ENCODE peak calls at places on chromosomes 3 and 15, in eight cellular contexts. L is GM12865, P is NB4, F is GM23338, W is transverse colon, O is upper lobe of right lung, J is ovary, V is GM12864. Z is an unnamed sample.

GRCh38 chr3:168467085-168467714 is 371.5 kb upstream of the GOLIM4 start:
- DNase-seq in V (peak), P (peak), O (no peak), F (peak), W (no peak), J (no peak), L (peak), Z (no peak)

GRCh38 chr15:40097096-40097967 is 11.3 kb downstream of the BMF start:
- DNase-seq in P (peak), V (no peak), W (no peak), F (no peak), L (peak), J (no peak), O (no peak), Z (no peak)

GRCh38 chr3:9156604-9157003 is 92.8 kb downstream of the SRGAP3 start:
- DNase-seq in P (no peak), W (no peak), O (no peak), L (no peak), J (no peak), V (no peak), F (no peak), Z (no peak)

GRCh38 chr3:9782777-9783176 is 9.5 kb downstream of the TADA3 start:
- DNase-seq in P (peak), W (no peak), O (no peak), L (no peak), J (no peak), V (no peak), F (peak), Z (no peak)

GRCh38 chr15:61182955-61183354 is 46.1 kb downstream of the RORA start:
- DNase-seq in O (no peak), J (no peak), W (no peak), P (no peak), V (no peak), L (no peak), F (no peak), Z (no peak)

GRCh38 chr3:32157600-32158264 is 51.3 kb downstream of the GPD1L start:
- DNase-seq in P (no peak), L (no peak), F (no peak), W (no peak), O (no peak), V (no peak), J (no peak), Z (no peak)

GRCh38 chr3:112011376-112011940 is 12.7 kb downstream of the TAGLN3 start:
- DNase-seq in V (no peak), W (no peak), L (no peak), F (no peak), J (no peak), P (no peak), O (no peak), Z (no peak)

GRCh38 chr15:75639191-75639708 is 774 bp downstream of the IMP3 start:
- DNase-seq in J (no peak), V (no peak), L (no peak), F (peak), W (no peak), O (no peak), P (peak), Z (no peak)

GRCh38 chr15:99434506-99435137 is 131.2 kb upstream of the MEF2A start:
- DNase-seq in O (peak), F (no peak), L (no peak), W (no peak), J (peak), P (no peak), V (no peak), Z (no peak)

GRCh38 chr3:56801151-56801596 is 575 bp downstream of the ARHGEF3 start:
- DNase-seq in F (no peak), P (no peak), W (no peak), O (no peak), J (peak), L (peak), V (no peak), Z (no peak)

GRCh38 chr3:152051501-152052404 is 178.3 kb downstream of the SUCNR1 start:
- DNase-seq in W (no peak), L (peak), J (no peak), V (no peak), P (no peak), O (no peak), F (no peak), Z (no peak)
- H3K4me3 ChIP-seq in W (no peak), L (no peak), J (no peak), V (no peak), P (no peak), O (no peak), F (no peak), Z (no peak)

GRCh38 chr3:197369545-197369944 is 71.1 kb upstream of the DLG1 start:
- DNase-seq in F (no peak), J (no peak), P (no peak), V (no peak), O (no peak), L (no peak), W (no peak), Z (no peak)
- TF ChIP-seq CTCF in F (no peak), J (no peak), P (no peak), V (no peak), O (no peak), L (no peak), W (no peak), Z (no peak)

DNA sequence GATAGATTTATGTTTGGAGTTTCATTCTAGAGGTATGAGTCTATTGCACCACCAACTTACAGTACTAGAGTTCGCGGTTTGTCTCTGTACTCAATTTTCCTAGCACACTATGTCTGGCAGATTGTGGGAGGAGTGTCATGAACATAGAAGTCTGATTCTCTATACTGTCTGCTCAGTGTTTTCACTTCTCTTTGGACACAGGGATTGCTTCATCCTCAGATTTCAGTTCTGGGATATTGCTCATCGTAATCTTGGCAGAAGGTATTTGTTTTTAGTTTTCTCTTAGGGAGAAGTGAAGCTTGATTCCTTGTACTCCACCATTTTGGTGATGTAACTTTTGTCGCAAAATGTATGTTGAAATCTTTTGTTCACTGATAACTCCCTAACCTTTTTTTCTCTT is 27.8 kb upstream of the AZI2 start:
- DNase-seq in W (no peak), L (no peak), V (no peak), O (no peak), P (peak), J (no peak), F (no peak), Z (no peak)
- H3K4me3 ChIP-seq in W (no peak), L (no peak), V (no peak), O (no peak), P (no peak), J (no peak), F (no peak), Z (no peak)

GRCh38 chr3:95627293-95627692 is 1187.1 kb upstream of the EPHA6 start:
- DNase-seq in W (no peak), F (peak), L (no peak), V (no peak), O (no peak), J (no peak), P (no peak), Z (no peak)
- TF ChIP-seq CTCF in W (no peak), F (no peak), L (no peak), V (no peak), O (no peak), J (no peak), P (no peak), Z (no peak)

GRCh38 chr3:142263126-142263525 is 37.7 kb upstream of the GK5 start:
- DNase-seq in J (no peak), F (no peak), W (no peak), L (no peak), P (no peak), V (no peak), O (no peak), Z (no peak)

DNA sequence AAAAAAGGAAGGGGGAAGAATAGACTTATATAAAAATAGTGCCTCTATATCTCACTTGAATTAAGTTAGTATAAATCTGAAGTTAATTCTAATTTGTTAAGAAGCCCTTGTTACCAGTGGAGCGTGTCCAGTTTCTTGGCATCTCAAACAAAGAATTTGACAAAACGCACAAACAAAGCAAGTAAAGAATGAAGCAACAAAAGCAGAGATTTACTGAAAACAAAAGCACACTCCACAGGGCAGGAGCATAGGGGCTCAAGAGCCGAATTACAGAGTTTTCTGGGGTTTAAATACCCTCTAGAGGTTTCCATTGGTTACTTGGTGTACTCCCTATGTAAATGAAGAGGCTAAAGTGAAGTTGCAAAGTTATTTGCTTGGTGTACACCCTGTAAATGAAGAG is 34.0 kb upstream of the GK5 start:
- DNase-seq in P (no peak), W (no peak), L (no peak), V (no peak), J (no peak), F (peak), O (no peak), Z (no peak)
- H3K4me3 ChIP-seq in P (no peak), W (no peak), L (no peak), V (no peak), J (no peak), F (no peak), O (no peak), Z (no peak)

GRCh38 chr15:59632714-59633113 is 21.1 kb downstream of the GCNT3 start:
- DNase-seq in O (no peak), J (no peak), P (peak), F (peak), L (no peak), V (no peak), W (no peak), Z (no peak)
- TF ChIP-seq CTCF in O (no peak), J (no peak), P (no peak), F (peak), L (peak), V (peak), W (no peak), Z (peak)

GRCh38 chr3:33218072-33218445 is 551 bp downstream of the SUSD5 start:
- DNase-seq in V (no peak), J (no peak), O (no peak), F (peak), L (no peak), W (no peak), P (no peak), Z (no peak)
- H3K4me3 ChIP-seq in V (no peak), J (peak), O (peak), F (peak), L (peak), W (peak), P (no peak), Z (no peak)

DNA sequence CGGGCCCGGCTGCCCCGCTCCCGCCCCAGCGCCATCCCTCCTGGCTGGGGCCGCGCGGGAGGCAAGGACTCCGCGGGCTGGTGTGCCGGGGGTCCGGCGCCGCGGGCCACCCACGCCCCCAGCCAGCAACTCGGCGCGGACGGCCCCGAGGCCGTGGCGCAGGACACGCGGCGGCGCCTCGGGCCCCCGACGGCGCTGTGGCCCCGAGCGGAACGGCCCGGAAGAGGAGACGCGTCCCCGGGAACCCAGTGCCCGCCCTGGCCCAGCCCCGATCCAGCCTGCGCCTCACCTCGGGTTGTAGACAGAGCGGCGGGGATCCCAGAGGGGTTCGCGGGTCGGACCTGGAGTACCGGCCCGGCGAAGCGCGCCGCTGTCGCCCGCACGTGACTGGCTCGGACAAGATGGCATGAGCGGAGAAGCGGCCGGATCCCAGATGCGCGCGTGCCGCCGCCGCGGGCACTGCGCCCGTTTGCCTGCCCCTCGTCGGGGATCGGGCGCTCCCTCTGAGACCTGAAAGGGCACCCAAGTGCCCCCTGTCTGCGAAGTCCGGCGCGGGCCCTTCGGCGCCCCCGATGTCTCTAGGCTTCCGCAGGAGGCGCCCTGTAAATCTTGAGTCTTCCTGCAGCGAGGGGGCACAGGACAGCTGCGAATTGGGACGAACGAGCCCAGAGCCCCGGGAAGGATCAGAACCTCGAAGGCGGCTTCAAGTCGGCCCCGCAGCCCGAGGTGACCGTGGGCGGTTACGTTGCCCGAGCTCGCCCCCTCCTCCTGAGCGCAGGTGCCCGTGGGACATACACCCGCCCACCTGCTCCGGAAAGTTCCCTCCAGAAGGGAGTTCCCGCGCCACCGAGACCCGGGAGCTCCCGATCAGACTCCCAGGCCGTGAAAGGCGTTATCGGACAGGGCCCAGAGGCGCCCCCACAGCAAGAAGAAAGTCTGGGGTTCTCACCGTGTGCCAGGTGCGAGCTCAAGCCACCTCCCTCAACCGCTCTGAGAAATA is 598 bp upstream of the SFMBT1 start:
- DNase-seq in O (peak), P (peak), W (peak), V (no peak), L (peak), F (peak), J (peak), Z (no peak)
- TF ChIP-seq CTCF in O (peak), P (peak), W (peak), V (peak), L (peak), F (peak), J (peak), Z (no peak)

DNA sequence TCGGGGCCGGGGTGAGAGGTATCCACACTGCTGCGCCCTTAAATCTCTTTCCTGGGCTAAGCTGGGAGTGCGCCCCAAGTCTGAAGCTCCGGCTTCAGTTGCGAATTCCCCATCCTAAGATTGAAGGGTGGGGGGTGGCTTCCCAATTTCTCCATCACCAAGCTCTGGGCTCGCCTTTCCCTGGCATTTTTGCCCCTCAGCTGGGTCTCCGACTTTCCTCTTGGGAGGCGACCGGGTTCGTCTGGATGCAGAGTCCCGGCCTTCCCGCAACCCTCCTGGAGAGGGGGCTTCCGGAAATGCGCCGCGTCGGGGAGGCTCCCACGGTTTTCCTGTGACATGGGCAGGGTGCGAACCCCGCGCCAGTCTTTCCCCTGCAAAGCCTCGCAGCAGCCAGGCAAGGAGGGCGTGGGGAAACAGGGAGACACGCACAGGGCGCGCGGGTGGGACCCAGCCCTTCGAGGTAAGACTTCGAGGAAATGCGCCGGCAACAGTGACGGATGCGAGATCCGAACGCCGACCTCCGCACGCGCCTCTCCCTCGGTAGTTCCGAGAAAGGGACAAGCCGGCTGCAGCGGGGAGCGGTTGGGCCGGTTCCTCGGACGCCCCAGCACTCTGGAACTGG is 426 bp upstream of the HCN4 start:
- DNase-seq in V (no peak), W (no peak), F (peak), L (no peak), O (no peak), J (no peak), P (no peak), Z (no peak)
- H3K4me3 ChIP-seq in V (no peak), W (peak), F (peak), L (no peak), O (no peak), J (no peak), P (no peak), Z (no peak)

Z was measured in LNCaP clone FGC.